ENCODE peak calls at places on chromosome 13, in four cellular contexts. One of them, this sample, is unnamed.

GRCh38 chr13:23715762-23716235 is 145.6 kb downstream of the TNFRSF19 start:
- DNase-seq in CD4-positive, CD25-positive, alpha-beta regulatory T cell: no peak
- DNase-seq in RWPE1: no peak
- DNase-seq in aorta: no peak
- DNase-seq in this sample: no peak

GRCh38 chr13:20160346-20161274 is at the start of gene GJA3:
- DNase-seq in CD4-positive, CD25-positive, alpha-beta regulatory T cell: peak
- DNase-seq in RWPE1: peak
- DNase-seq in aorta: no peak
- DNase-seq in this sample: no peak

GRCh38 chr13:68895696-68896095 is 1211.9 kb upstream of the ATXN8OS start:
- DNase-seq in CD4-positive, CD25-positive, alpha-beta regulatory T cell: no peak
- DNase-seq in RWPE1: no peak
- DNase-seq in aorta: no peak
- DNase-seq in this sample: no peak

GRCh38 chr13:70016116-70016515 is 91.5 kb upstream of the ATXN8OS start:
- DNase-seq in CD4-positive, CD25-positive, alpha-beta regulatory T cell: no peak
- DNase-seq in RWPE1: no peak
- DNase-seq in aorta: no peak
- DNase-seq in this sample: no peak

GRCh38 chr13:31898383-31899071 is 133.0 kb upstream of the FRY start:
- DNase-seq in CD4-positive, CD25-positive, alpha-beta regulatory T cell: peak
- DNase-seq in RWPE1: no peak
- DNase-seq in aorta: no peak
- DNase-seq in this sample: no peak

GRCh38 chr13:30984620-30985019 is 52.2 kb downstream of the TEX26 start:
- DNase-seq in CD4-positive, CD25-positive, alpha-beta regulatory T cell: no peak
- DNase-seq in RWPE1: no peak
- DNase-seq in aorta: no peak
- DNase-seq in this sample: no peak

GRCh38 chr13:75299913-75300862 is 181.8 kb downstream of the TBC1D4 start:
- DNase-seq in CD4-positive, CD25-positive, alpha-beta regulatory T cell: no peak
- DNase-seq in RWPE1: no peak
- DNase-seq in aorta: no peak
- DNase-seq in this sample: no peak

GRCh38 chr13:110797230-110797877 is 83.9 kb downstream of the ING1 start:
- DNase-seq in CD4-positive, CD25-positive, alpha-beta regulatory T cell: no peak
- DNase-seq in RWPE1: no peak
- DNase-seq in aorta: no peak
- DNase-seq in this sample: no peak

GRCh38 chr13:19845758-19846157 is 17.7 kb downstream of the ZMYM5 start:
- DNase-seq in CD4-positive, CD25-positive, alpha-beta regulatory T cell: peak
- DNase-seq in RWPE1: peak
- DNase-seq in aorta: peak
- DNase-seq in this sample: peak

GRCh38 chr13:82330499-82330898 is 1551.8 kb downstream of the SLITRK1 start:
- DNase-seq in CD4-positive, CD25-positive, alpha-beta regulatory T cell: peak
- DNase-seq in RWPE1: no peak
- DNase-seq in aorta: no peak
- DNase-seq in this sample: peak

GRCh38 chr13:46992383-46992952 is 95.6 kb upstream of the HTR2A start:
- DNase-seq in CD4-positive, CD25-positive, alpha-beta regulatory T cell: peak
- DNase-seq in RWPE1: peak
- DNase-seq in aorta: no peak
- DNase-seq in this sample: no peak

GRCh38 chr13:102970542-102970941 is 95.7 kb downstream of the SLC10A2 start:
- DNase-seq in CD4-positive, CD25-positive, alpha-beta regulatory T cell: no peak
- DNase-seq in RWPE1: no peak
- DNase-seq in aorta: no peak
- DNase-seq in this sample: no peak

GRCh38 chr13:66195238-66195637 is 1034.9 kb downstream of the PCDH9 start:
- DNase-seq in CD4-positive, CD25-positive, alpha-beta regulatory T cell: no peak
- DNase-seq in RWPE1: no peak
- DNase-seq in aorta: no peak
- DNase-seq in this sample: no peak

GRCh38 chr13:37968555-37968954 is 99.0 kb upstream of the TRPC4 start:
- DNase-seq in CD4-positive, CD25-positive, alpha-beta regulatory T cell: no peak
- DNase-seq in RWPE1: no peak
- DNase-seq in aorta: no peak
- DNase-seq in this sample: no peak

GRCh38 chr13:87671824-87672603 is 843 bp downstream of the SLITRK5 start:
- DNase-seq in CD4-positive, CD25-positive, alpha-beta regulatory T cell: no peak
- DNase-seq in RWPE1: no peak
- DNase-seq in aorta: peak
- DNase-seq in this sample: no peak

GRCh38 chr13:19089315-19089714 is 92.3 kb downstream of the TUBA3C start:
- DNase-seq in CD4-positive, CD25-positive, alpha-beta regulatory T cell: no peak
- DNase-seq in RWPE1: no peak
- DNase-seq in aorta: no peak
- DNase-seq in this sample: no peak

GRCh38 chr13:69856331-69856730 is 251.3 kb upstream of the ATXN8OS start:
- DNase-seq in CD4-positive, CD25-positive, alpha-beta regulatory T cell: no peak
- DNase-seq in RWPE1: peak
- DNase-seq in aorta: no peak
- DNase-seq in this sample: peak

GRCh38 chr13:33918199-33918932 is 100.4 kb downstream of the RFC3 start:
- DNase-seq in CD4-positive, CD25-positive, alpha-beta regulatory T cell: no peak
- DNase-seq in RWPE1: peak
- DNase-seq in aorta: peak
- DNase-seq in this sample: no peak

GRCh38 chr13:33911521-33911920 is 93.6 kb downstream of the RFC3 start:
- DNase-seq in CD4-positive, CD25-positive, alpha-beta regulatory T cell: no peak
- DNase-seq in RWPE1: peak
- DNase-seq in aorta: no peak
- DNase-seq in this sample: peak

GRCh38 chr13:33917135-33917534 is 99.2 kb downstream of the RFC3 start:
- DNase-seq in CD4-positive, CD25-positive, alpha-beta regulatory T cell: no peak
- DNase-seq in RWPE1: no peak
- DNase-seq in aorta: no peak
- DNase-seq in this sample: no peak
- H3K27ac ChIP-seq in CD4-positive, CD25-positive, alpha-beta regulatory T cell: no peak
- H3K27ac ChIP-seq in RWPE1: no peak
- H3K27ac ChIP-seq in aorta: no peak
- H3K27ac ChIP-seq in this sample: no peak

GRCh38 chr13:109691689-109692088 is 94.7 kb downstream of the IRS2 start:
- DNase-seq in CD4-positive, CD25-positive, alpha-beta regulatory T cell: no peak
- DNase-seq in RWPE1: no peak
- DNase-seq in aorta: no peak
- DNase-seq in this sample: no peak
- H3K27ac ChIP-seq in CD4-positive, CD25-positive, alpha-beta regulatory T cell: no peak
- H3K27ac ChIP-seq in RWPE1: no peak
- H3K27ac ChIP-seq in aorta: no peak
- H3K27ac ChIP-seq in this sample: no peak

GRCh38 chr13:48491423-48492122 is 41.3 kb downstream of the RCBTB2 start:
- DNase-seq in CD4-positive, CD25-positive, alpha-beta regulatory T cell: peak
- DNase-seq in RWPE1: no peak
- DNase-seq in aorta: no peak
- DNase-seq in this sample: no peak
- H3K27ac ChIP-seq in CD4-positive, CD25-positive, alpha-beta regulatory T cell: peak
- H3K27ac ChIP-seq in RWPE1: no peak
- H3K27ac ChIP-seq in aorta: no peak
- H3K27ac ChIP-seq in this sample: no peak

GRCh38 chr13:61258185-61258584 is 157.5 kb downstream of the PCDH20 start:
- DNase-seq in CD4-positive, CD25-positive, alpha-beta regulatory T cell: no peak
- DNase-seq in RWPE1: no peak
- DNase-seq in aorta: no peak
- DNase-seq in this sample: no peak

GRCh38 chr13:61253105-61253877 is 162.4 kb downstream of the PCDH20 start:
- DNase-seq in CD4-positive, CD25-positive, alpha-beta regulatory T cell: no peak
- DNase-seq in RWPE1: no peak
- DNase-seq in aorta: no peak
- DNase-seq in this sample: no peak

GRCh38 chr13:61252213-61252612 is 163.4 kb downstream of the PCDH20 start:
- DNase-seq in CD4-positive, CD25-positive, alpha-beta regulatory T cell: no peak
- DNase-seq in RWPE1: no peak
- DNase-seq in aorta: no peak
- DNase-seq in this sample: no peak

GRCh38 chr13:61255035-61255796 is 160.4 kb downstream of the PCDH20 start:
- DNase-seq in CD4-positive, CD25-positive, alpha-beta regulatory T cell: no peak
- DNase-seq in RWPE1: no peak
- DNase-seq in aorta: no peak
- DNase-seq in this sample: no peak
- H3K27ac ChIP-seq in CD4-positive, CD25-positive, alpha-beta regulatory T cell: no peak
- H3K27ac ChIP-seq in RWPE1: no peak
- H3K27ac ChIP-seq in aorta: no peak
- H3K27ac ChIP-seq in this sample: no peak

GRCh38 chr13:113493315-113493951 is 2.9 kb upstream of the DCUN1D2 start:
- DNase-seq in CD4-positive, CD25-positive, alpha-beta regulatory T cell: peak
- DNase-seq in RWPE1: peak
- DNase-seq in aorta: no peak
- DNase-seq in this sample: peak
- H3K27ac ChIP-seq in CD4-positive, CD25-positive, alpha-beta regulatory T cell: no peak
- H3K27ac ChIP-seq in RWPE1: peak
- H3K27ac ChIP-seq in aorta: peak
- H3K27ac ChIP-seq in this sample: peak

GRCh38 chr13:40863723-40864122 is 74.3 kb downstream of the SLC25A15 start:
- DNase-seq in CD4-positive, CD25-positive, alpha-beta regulatory T cell: no peak
- DNase-seq in RWPE1: no peak
- DNase-seq in aorta: no peak
- DNase-seq in this sample: no peak
- H3K27ac ChIP-seq in CD4-positive, CD25-positive, alpha-beta regulatory T cell: no peak
- H3K27ac ChIP-seq in RWPE1: no peak
- H3K27ac ChIP-seq in aorta: no peak
- H3K27ac ChIP-seq in this sample: no peak

GRCh38 chr13:26183416-26183815 is 38.7 kb downstream of the RNF6 start:
- DNase-seq in CD4-positive, CD25-positive, alpha-beta regulatory T cell: no peak
- DNase-seq in RWPE1: no peak
- DNase-seq in aorta: no peak
- DNase-seq in this sample: no peak

GRCh38 chr13:26186141-26186870 is 35.8 kb downstream of the RNF6 start:
- DNase-seq in CD4-positive, CD25-positive, alpha-beta regulatory T cell: peak
- DNase-seq in RWPE1: peak
- DNase-seq in aorta: peak
- DNase-seq in this sample: peak

GRCh38 chr13:26185720-26186119 is 36.4 kb downstream of the RNF6 start:
- DNase-seq in CD4-positive, CD25-positive, alpha-beta regulatory T cell: no peak
- DNase-seq in RWPE1: no peak
- DNase-seq in aorta: no peak
- DNase-seq in this sample: no peak

GRCh38 chr13:26184791-26185250 is 37.3 kb downstream of the RNF6 start:
- DNase-seq in CD4-positive, CD25-positive, alpha-beta regulatory T cell: peak
- DNase-seq in RWPE1: peak
- DNase-seq in aorta: peak
- DNase-seq in this sample: peak

GRCh38 chr13:26186995-26187394 is 35.1 kb downstream of the RNF6 start:
- DNase-seq in CD4-positive, CD25-positive, alpha-beta regulatory T cell: peak
- DNase-seq in RWPE1: no peak
- DNase-seq in aorta: no peak
- DNase-seq in this sample: no peak
- H3K27ac ChIP-seq in CD4-positive, CD25-positive, alpha-beta regulatory T cell: peak
- H3K27ac ChIP-seq in RWPE1: peak
- H3K27ac ChIP-seq in aorta: no peak
- H3K27ac ChIP-seq in this sample: no peak